ENCODE peak calls at places on chromosomes 4 and X, in four cellular contexts. W is progenitor cell of endocrine pancreas, S is MM.1S, B is lung. O is an unnamed sample.

GRCh38 chrX:45422216-45422925 is 221.7 kb upstream of the DIPK2B start:
- DNase-seq in W (no peak), B (no peak), S (no peak), O (no peak)

GRCh38 chrX:125205918-125206665 is 113.6 kb upstream of the TEX13C start:
- DNase-seq in B (no peak), S (no peak), W (peak), O (no peak)

GRCh38 chrX:70432936-70433847 is 10.1 kb downstream of the GDPD2 start:
- DNase-seq in S (peak), W (no peak), B (no peak), O (no peak)

GRCh38 chr4:10117424-10118354 is 1.1 kb upstream of the WDR1 start:
- DNase-seq in S (no peak), B (peak), W (no peak), O (no peak)

GRCh38 chr4:128776794-128777216 is 32.7 kb upstream of the JADE1 start:
- DNase-seq in B (peak), W (no peak), S (no peak), O (no peak)

GRCh38 chr4:101081695-101082369 is 265.5 kb downstream of the PPP3CA start:
- DNase-seq in B (no peak), S (no peak), W (no peak), O (no peak)

GRCh38 chrX:129701624-129702069 is 37.1 kb upstream of the XPNPEP2 start:
- DNase-seq in W (no peak), S (no peak), B (no peak), O (no peak)

GRCh38 chr4:168656055-168656660 is 159.3 kb downstream of the PALLD start:
- DNase-seq in S (no peak), B (no peak), W (no peak), O (no peak)

GRCh38 chrX:101265869-101266428 is 25.2 kb downstream of the TAF7L start:
- DNase-seq in B (no peak), S (no peak), W (no peak), O (no peak)

GRCh38 chr4:94290245-94290644 is 52.4 kb downstream of the HPGDS start:
- DNase-seq in W (no peak), S (no peak), B (no peak), O (no peak)
- TF ChIP-seq CTCF in W (peak), S (no peak), B (no peak), O (no peak)

GRCh38 chrX:140817943-140818342 is 108.4 kb downstream of the LINC00632 start:
- DNase-seq in W (no peak), B (no peak), S (peak), O (no peak)
- TF ChIP-seq CTCF in W (peak), B (peak), S (peak), O (peak)

GRCh38 chr4:69775488-69775887 is 15.1 kb upstream of the SULT1B1 start:
- DNase-seq in W (no peak), B (no peak), S (no peak), O (no peak)
- TF ChIP-seq CTCF in W (no peak), B (no peak), S (no peak), O (no peak)

DNA sequence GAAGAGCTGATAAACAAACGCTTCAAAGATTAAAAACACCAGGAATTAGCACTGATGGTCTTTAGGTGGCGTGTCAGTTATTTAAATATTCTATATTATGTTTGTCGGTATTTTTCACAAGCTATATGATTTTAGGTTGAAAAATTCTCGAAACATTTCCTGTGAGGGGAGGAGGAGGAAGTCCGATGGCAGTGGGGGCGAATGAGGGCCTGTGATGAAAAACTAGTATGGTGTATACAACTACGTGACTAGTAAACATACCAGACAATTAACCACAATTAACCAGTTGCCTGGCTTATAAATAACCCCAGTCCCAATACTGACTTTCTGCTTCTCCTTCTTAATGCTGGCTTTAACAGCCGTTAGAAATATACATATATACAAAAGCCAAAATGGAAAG is 612 bp upstream of the NAP1L2 start:
- DNase-seq in B (no peak), S (no peak), W (no peak), O (no peak)
- TF ChIP-seq CTCF in B (no peak), S (no peak), W (no peak), O (no peak)

DNA sequence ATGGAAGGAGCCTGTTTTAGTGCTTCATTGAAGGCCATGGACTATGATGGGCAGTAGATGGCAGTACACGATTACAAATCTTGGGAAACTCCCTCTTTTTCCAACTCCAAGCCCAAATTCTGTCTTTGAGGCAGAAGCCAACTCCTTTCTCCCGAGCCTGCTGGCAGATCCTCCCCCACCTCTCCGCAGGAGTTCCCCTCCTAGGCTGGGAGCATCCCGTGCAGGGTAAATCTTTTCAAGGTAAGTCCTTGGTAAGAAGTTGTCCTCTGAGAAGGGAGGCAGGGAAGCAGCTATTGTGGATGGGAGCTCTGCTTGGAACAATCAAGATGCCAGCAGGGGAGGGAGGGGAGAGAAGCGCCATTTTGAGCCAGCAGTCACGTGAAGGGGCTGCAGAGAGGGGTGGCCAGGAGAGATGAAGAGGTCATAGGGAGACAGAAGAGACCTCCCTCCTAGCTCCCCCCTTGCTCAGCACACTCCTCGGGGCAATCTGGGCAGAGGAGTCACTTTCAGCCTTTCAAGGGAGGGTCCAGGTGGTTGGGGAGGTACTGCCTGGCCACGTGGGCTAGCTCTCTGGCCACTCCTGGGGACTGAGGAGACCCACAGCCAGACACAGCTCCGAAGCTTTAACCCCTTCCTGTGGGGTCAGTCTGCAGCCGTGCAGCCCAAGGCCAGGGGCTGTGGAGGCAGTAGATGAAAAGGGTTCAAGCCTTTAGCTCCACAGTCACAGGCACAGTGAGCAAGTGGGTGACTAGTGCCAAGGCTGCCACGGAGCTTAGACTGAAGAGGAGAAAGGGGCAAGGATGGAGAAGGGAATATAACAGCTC is 9.6 kb downstream of the CC2D2A start:
- DNase-seq in W (peak), B (peak), S (peak), O (peak)
- TF ChIP-seq CTCF in W (peak), B (peak), S (peak), O (peak)

DNA sequence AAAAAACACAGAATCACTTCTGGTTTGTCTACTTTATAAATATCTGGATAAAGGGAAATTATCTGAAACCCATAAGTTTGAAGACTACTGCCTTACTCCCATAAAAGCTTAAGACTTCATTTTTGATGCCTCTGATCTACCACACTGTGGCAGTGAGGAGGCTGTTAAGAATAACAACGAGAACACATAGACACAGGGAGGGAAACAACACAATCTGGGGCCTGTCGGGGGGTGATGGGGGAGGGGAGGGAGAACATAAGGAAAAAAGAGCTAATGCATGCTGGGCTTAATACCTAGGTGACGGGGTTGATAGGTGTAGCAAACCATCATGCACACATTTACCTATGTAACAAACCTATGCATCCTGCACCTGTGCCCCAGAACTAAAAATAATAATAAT is 573.7 kb downstream of the GBA3 start:
- DNase-seq in B (no peak), W (no peak), S (no peak), O (no peak)
- TF ChIP-seq CTCF in B (no peak), W (no peak), S (no peak), O (no peak)

DNA sequence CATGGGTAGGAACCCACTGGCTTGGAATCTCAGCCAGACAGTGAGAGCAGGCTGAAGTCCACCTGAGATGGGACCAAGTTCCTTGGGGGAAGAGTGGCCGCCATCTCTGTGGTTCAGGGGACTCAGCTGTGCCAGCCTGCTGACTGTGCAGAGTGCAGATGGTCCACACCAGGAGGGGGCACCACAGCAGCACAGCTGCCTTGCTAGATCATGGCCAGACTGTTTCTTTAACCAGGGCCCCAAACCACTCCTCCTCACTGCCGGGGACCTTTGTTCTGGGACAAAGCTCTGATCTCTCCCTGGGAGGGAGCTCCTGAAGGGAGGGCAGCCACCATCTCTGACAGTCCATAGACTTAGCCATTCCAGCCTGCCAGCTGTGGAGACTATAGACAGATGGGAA is 2189.6 kb downstream of the PCDH7 start:
- DNase-seq in B (no peak), S (no peak), W (no peak), O (no peak)
- TF ChIP-seq CTCF in B (no peak), S (no peak), W (no peak), O (no peak)

GRCh38 chrX:50100188-50100587 is 100.6 kb downstream of the AKAP4 start:
- DNase-seq in B (no peak), W (no peak), S (no peak), O (no peak)
- TF ChIP-seq CTCF in B (peak), W (peak), S (peak), O (peak)